ENCODE peak calls at places on chromosomes 11 and 22, in seven cellular contexts. J is endothelial cell of umbilical vein, K is PC-9, F is GM12878, E is mammary epithelial cell, L is astrocyte, R is GM23338. T is an unnamed sample. For H3K36me3, the result is how much of the 10 kb centered on the place peaks cover.

GRCh38 chr11:134252539-134253188 is 488 bp downstream of the THYN1 start:
- DNase-seq in R (peak), L (no peak), F (no peak), K (no peak), E (peak), J (no peak), T (no peak)

GRCh38 chr11:27524155-27524554 is 17.6 kb upstream of the LIN7C start:
- DNase-seq in J (no peak), E (peak), R (peak), K (no peak), F (no peak), L (peak), T (peak)

GRCh38 chr11:84420261-84420660 is 1134.1 kb upstream of the CCDC90B start:
- DNase-seq in E (no peak), K (no peak), F (no peak), J (no peak), R (peak), L (peak), T (peak)

GRCh38 chr22:19060356-19061009 is 61.7 kb downstream of the DGCR2 start:
- DNase-seq in R (no peak), K (no peak), E (peak), L (peak), F (no peak), J (no peak), T (peak)

GRCh38 chr11:125408281-125408680 is 87.8 kb downstream of the FEZ1 start:
- DNase-seq in R (no peak), K (no peak), E (no peak), L (no peak), J (no peak), F (no peak), T (no peak)

GRCh38 chr11:118606844-118607228 is 579 bp upstream of the PHLDB1 start:
- DNase-seq in F (no peak), J (no peak), L (no peak), E (no peak), K (no peak), R (no peak), T (no peak)

GRCh38 chr22:34099278-34099677 is 179.0 kb upstream of the LARGE1 start:
- DNase-seq in K (no peak), E (peak), L (no peak), J (no peak), F (no peak), R (no peak), T (no peak)

GRCh38 chr11:2325719-2326118 is 23.9 kb downstream of the TSPAN32 start:
- DNase-seq in R (no peak), J (no peak), L (peak), F (no peak), E (peak), K (peak), T (peak)

GRCh38 chr22:19109198-19110063 is 12.8 kb downstream of the DGCR2 start:
- DNase-seq in K (peak), R (no peak), F (peak), J (peak), L (peak), E (peak), T (peak)

DNA sequence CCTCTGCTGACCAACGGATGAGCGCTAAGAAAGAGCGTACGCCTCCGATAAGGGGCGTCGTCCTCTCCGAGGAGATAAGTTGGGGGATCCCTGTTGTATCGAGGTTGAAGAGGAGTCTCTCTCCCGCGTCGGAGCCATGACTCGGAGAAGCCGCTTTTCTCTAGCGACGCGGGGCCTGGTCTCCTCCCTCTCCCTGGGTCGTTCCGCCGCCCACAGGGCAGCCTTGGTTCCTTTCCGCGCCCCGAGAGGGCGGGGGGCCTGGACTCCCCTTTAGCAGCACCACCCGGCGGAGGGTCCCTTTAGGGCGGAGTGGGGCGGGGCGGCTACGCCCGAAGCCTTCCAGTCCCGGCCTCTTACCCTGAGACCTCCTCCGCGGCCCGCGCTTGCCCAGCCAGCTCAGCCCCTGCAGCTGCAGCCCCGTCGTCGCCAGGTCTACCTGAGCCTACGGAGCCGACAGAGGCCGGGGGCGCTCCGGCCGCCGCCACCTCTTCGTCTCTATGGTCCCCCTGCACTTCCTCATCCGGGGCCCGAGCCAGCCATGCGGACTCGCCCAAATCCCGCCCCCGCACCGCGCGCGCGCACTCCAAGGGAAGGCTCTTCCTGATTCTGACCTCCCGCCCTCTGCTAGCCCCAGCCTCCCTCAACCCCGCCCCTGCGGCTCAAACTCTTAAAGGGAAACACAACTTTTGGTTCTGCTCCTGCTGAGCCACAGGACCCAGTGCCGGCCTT is at the start of gene PRR14L:
- DNase-seq in K (peak), L (peak), R (peak), F (peak), J (peak), E (peak), T (peak)
- TF ChIP-seq EZH2 in K (no peak), L (no peak), R (no peak), F (no peak), J (no peak), E (no peak), T (no peak)

GRCh38 chr11:72026029-72026428 is 27.3 kb downstream of the IL18BP start:
- DNase-seq in K (no peak), L (no peak), E (no peak), F (no peak), R (no peak), J (no peak), T (no peak)

GRCh38 chr11:72023335-72023734 is 24.6 kb downstream of the IL18BP start:
- DNase-seq in J (no peak), R (no peak), E (no peak), F (no peak), L (no peak), K (no peak), T (no peak)

DNA sequence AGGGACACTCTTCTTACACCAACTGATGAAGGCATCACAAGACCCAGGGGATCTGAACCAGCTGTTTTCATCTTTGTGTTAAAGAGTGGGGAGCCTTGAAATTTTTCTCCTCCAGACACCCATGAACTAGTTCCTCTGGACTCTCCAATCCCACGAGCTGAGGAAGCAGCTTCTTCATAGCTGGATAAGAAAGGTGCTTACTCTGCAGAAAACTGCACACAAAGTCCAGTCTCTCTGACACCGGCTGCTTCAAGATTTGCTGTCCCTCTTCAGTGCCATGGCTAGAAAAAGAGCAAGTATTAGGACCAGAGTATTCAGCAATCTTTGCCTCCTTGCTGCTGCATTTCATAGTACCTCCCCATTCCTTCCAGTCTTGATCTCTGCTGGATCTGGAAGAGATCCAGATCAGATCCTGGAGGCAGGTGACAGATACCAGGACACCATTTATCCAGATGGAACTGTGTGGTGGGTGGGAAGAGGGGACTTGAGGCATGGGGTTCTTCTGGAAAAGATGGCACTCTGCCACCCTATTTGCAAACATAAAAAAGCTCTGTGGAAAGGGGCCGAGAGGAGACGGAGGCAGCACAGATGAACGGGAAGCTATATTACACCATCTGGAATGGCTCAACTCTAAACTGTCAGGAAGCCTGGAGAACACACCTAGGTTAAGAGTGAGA is 25.5 kb downstream of the IL18BP start:
- DNase-seq in J (no peak), K (no peak), F (no peak), L (no peak), R (no peak), E (no peak), T (no peak)
- H3K36me3 ChIP-seq in J (half or more), K (half or more), F (half or more), L (half or more), R (under half), E (under half), T (under half)

GRCh38 chr11:112179601-112180000 is 4.3 kb downstream of the BCO2 start:
- DNase-seq in R (no peak), K (peak), E (no peak), J (no peak), F (peak), L (no peak), T (no peak)

GRCh38 chr11:112176077-112176476 is 765 bp downstream of the BCO2 start:
- DNase-seq in E (no peak), F (no peak), J (no peak), K (peak), R (no peak), L (no peak), T (no peak)

GRCh38 chr11:112175596-112175947 is 260 bp downstream of the BCO2 start:
- DNase-seq in F (no peak), E (no peak), K (no peak), J (no peak), R (no peak), L (no peak), T (no peak)

GRCh38 chr11:112178428-112178827 is 3.1 kb downstream of the BCO2 start:
- DNase-seq in J (no peak), E (no peak), F (no peak), K (no peak), L (no peak), R (no peak), T (no peak)

DNA sequence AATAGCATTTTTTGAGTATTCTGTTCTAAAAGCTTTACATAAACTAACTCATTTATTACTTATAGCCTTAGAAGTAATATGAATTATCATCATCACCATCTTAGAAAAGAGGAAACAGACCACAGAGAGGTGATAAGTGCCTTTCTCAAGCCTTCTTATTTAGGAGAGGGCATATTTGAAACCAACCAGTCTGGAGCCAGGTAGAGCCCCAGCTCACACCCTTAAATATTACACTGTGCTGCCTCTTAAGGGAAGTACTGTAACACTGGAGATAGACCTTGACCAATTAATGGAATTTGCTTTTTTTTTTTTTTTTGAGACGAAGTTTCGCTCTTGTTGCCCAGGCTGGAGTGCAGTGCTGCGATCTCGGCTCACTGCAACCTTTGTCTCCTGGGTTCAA is 2.3 kb downstream of the BCO2 start:
- DNase-seq in L (no peak), E (no peak), F (no peak), K (no peak), J (no peak), R (no peak), T (no peak)
- H3K4me3 ChIP-seq in L (no peak), E (no peak), F (no peak), K (no peak), J (no peak), R (no peak), T (no peak)

DNA sequence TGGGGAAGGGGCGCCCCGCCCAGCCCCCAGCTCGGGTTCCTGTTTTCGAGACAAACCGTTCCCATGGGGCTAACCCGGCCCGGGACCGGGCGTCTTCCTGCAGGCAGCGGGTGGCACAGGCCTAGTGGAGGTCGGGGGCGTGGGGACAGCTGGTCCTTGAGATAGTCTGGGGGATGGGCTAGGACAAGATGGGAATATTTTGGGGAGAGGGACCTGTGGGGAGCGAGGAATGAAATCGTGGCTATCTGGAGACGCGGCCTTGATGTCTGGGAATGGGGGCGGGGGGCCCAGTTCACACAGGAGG is 1.2 kb upstream of the RASGRP2 start:
- DNase-seq in R (peak), E (no peak), J (peak), F (no peak), L (no peak), K (no peak), T (no peak)
- TF ChIP-seq EZH2 in R (no peak), E (peak), J (peak), F (no peak), L (peak), K (peak), T (peak)